ENCODE peak calls at places on chromosomes 11 and 22, in nine cellular contexts. One of them, this sample, is unnamed.
A peak's percentile ranks its signal among the peaks of the same experiment; 100 is the strongest.

GRCh38 chr11:62923634-62924411 is 2.7 kb upstream of the CHRM1 start:
- DNase-seq in BE2C: no peak
- DNase-seq in AG09319: no peak
- DNase-seq in dorsolateral prefrontal cortex: peak; percentile 43
- DNase-seq in kidney: peak; percentile 71
- DNase-seq in gastrocnemius medialis: no peak
- DNase-seq in lower leg skin: no peak
- DNase-seq in AG09309: no peak
- DNase-seq in right lobe of liver: no peak
- DNase-seq in this sample: no peak

GRCh38 chr22:19629331-19629719 is 85.0 kb upstream of the SEPTIN5 start:
- DNase-seq in AG09319: no peak
- DNase-seq in gastrocnemius medialis: no peak
- DNase-seq in lower leg skin: no peak
- DNase-seq in AG09309: no peak
- DNase-seq in BE2C: no peak
- DNase-seq in right lobe of liver: no peak
- DNase-seq in kidney: peak; percentile 34
- DNase-seq in dorsolateral prefrontal cortex: no peak
- DNase-seq in this sample: no peak

GRCh38 chr11:128506999-128507591 is 80.3 kb downstream of the ETS1 start:
- DNase-seq in BE2C: peak; percentile 63
- DNase-seq in lower leg skin: peak; percentile 89
- DNase-seq in gastrocnemius medialis: peak; percentile 76
- DNase-seq in AG09319: peak; percentile 92
- DNase-seq in dorsolateral prefrontal cortex: no peak
- DNase-seq in kidney: peak; percentile 93
- DNase-seq in right lobe of liver: peak; percentile 69
- DNase-seq in AG09309: peak; percentile 95
- DNase-seq in this sample: no peak

GRCh38 chr11:108221401-108221800 is 1.0 kb downstream of the NPAT start:
- DNase-seq in lower leg skin: no peak
- DNase-seq in AG09319: no peak
- DNase-seq in AG09309: peak; percentile 21
- DNase-seq in right lobe of liver: no peak
- DNase-seq in gastrocnemius medialis: no peak
- DNase-seq in kidney: no peak
- DNase-seq in dorsolateral prefrontal cortex: no peak
- DNase-seq in BE2C: no peak
- DNase-seq in this sample: no peak

GRCh38 chr11:45872513-45873356 is 12.7 kb upstream of the MAPK8IP1 start:
- DNase-seq in right lobe of liver: no peak
- DNase-seq in lower leg skin: no peak
- DNase-seq in BE2C: peak; percentile 78
- DNase-seq in kidney: no peak
- DNase-seq in AG09319: peak; percentile 20
- DNase-seq in gastrocnemius medialis: no peak
- DNase-seq in AG09309: peak; percentile 73
- DNase-seq in dorsolateral prefrontal cortex: peak; percentile 53
- DNase-seq in this sample: peak; percentile 53

GRCh38 chr11:59247535-59248227 is 35.0 kb upstream of the MPEG1 start:
- DNase-seq in kidney: no peak
- DNase-seq in AG09309: peak; percentile 13
- DNase-seq in right lobe of liver: no peak
- DNase-seq in dorsolateral prefrontal cortex: no peak
- DNase-seq in AG09319: peak; percentile 81
- DNase-seq in lower leg skin: peak; percentile 80
- DNase-seq in BE2C: no peak
- DNase-seq in gastrocnemius medialis: peak; percentile 25
- DNase-seq in this sample: no peak

GRCh38 chr11:62390237-62390636 is 28.6 kb upstream of the SCGB1A1 start:
- DNase-seq in AG09319: no peak
- DNase-seq in AG09309: no peak
- DNase-seq in lower leg skin: no peak
- DNase-seq in dorsolateral prefrontal cortex: no peak
- DNase-seq in BE2C: no peak
- DNase-seq in gastrocnemius medialis: no peak
- DNase-seq in right lobe of liver: no peak
- DNase-seq in kidney: no peak
- DNase-seq in this sample: no peak

GRCh38 chr22:45200862-45201511 is 37.3 kb downstream of the NUP50 start:
- DNase-seq in lower leg skin: no peak
- DNase-seq in right lobe of liver: no peak
- DNase-seq in kidney: no peak
- DNase-seq in BE2C: no peak
- DNase-seq in dorsolateral prefrontal cortex: no peak
- DNase-seq in AG09309: no peak
- DNase-seq in AG09319: no peak
- DNase-seq in gastrocnemius medialis: no peak
- DNase-seq in this sample: peak; percentile 77

GRCh38 chr22:17569971-17570511 is 6.7 kb downstream of the SLC25A18 start:
- DNase-seq in gastrocnemius medialis: peak; percentile 37
- DNase-seq in right lobe of liver: peak; percentile 68
- DNase-seq in lower leg skin: no peak
- DNase-seq in AG09319: no peak
- DNase-seq in BE2C: no peak
- DNase-seq in kidney: peak; percentile 82
- DNase-seq in AG09309: no peak
- DNase-seq in dorsolateral prefrontal cortex: no peak
- DNase-seq in this sample: no peak

GRCh38 chr11:110379261-110379660 is 50.5 kb upstream of the FDX1 start:
- DNase-seq in AG09309: no peak
- DNase-seq in dorsolateral prefrontal cortex: no peak
- DNase-seq in right lobe of liver: no peak
- DNase-seq in kidney: no peak
- DNase-seq in AG09319: no peak
- DNase-seq in gastrocnemius medialis: no peak
- DNase-seq in lower leg skin: no peak
- DNase-seq in BE2C: no peak
- DNase-seq in this sample: no peak

GRCh38 chr22:38706101-38706884 is 549 bp downstream of the GTPBP1 start:
- DNase-seq in dorsolateral prefrontal cortex: no peak
- DNase-seq in kidney: peak; percentile 91
- DNase-seq in gastrocnemius medialis: no peak
- DNase-seq in AG09309: no peak
- DNase-seq in AG09319: no peak
- DNase-seq in BE2C: peak; percentile 43
- DNase-seq in right lobe of liver: peak; percentile 71
- DNase-seq in lower leg skin: peak; percentile 32
- DNase-seq in this sample: no peak

GRCh38 chr22:39148727-39149535 is 3.5 kb downstream of the CBX7 start:
- DNase-seq in right lobe of liver: no peak
- DNase-seq in kidney: no peak
- DNase-seq in gastrocnemius medialis: no peak
- DNase-seq in dorsolateral prefrontal cortex: peak; percentile 59
- DNase-seq in AG09319: no peak
- DNase-seq in BE2C: peak; percentile 55
- DNase-seq in AG09309: no peak
- DNase-seq in lower leg skin: no peak
- DNase-seq in this sample: no peak

DNA sequence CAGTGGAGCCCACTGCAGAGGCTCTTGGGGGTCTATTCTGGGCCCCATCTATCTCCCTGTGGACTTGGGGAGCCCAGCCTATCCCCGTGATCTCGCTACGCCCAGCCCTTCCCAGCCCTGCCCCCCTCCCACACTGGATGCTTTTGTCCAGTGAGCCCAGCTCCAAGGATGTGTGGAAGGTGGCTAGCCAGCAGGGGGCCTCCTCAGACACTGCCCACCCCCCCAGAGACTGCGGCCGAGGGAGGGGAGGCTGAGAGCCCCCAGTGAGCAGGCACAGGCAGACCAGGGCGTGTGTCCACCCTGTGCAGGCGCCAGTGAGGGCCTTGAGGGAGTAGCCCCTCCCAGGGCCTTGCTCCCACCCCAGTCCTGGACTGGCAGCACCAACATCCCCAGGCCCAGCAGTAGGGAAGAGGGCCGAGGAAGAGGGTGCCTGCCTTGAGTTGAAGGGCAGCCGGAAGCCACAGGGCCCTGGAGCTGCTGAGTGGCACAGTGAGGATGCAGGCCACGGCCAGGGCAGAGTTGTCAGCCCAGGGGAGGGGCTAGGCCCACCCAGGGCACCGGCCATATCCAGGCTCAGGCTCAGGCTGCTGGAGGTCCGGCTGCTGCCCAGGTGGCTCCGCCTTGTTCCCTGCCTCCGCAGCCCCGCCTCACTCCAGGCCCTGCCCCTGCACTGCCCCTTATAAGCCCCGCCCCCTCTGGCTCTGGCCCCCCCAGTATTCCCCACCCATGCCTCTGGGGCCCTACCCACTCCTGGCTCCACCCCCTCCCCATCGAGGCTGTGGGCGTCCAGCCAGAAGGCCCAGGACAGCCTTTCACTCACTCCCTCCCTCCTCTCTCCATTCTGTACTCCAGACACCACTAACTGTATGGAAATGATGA is 28.0 kb downstream of the MOB2 start:
- DNase-seq in lower leg skin: no peak
- DNase-seq in BE2C: peak; percentile 71
- DNase-seq in right lobe of liver: no peak
- DNase-seq in AG09319: no peak
- DNase-seq in kidney: peak; percentile 93
- DNase-seq in dorsolateral prefrontal cortex: no peak
- DNase-seq in gastrocnemius medialis: no peak
- DNase-seq in AG09309: no peak
- DNase-seq in this sample: no peak
- TF ChIP-seq CTCF in lower leg skin: no peak
- TF ChIP-seq CTCF in BE2C: no peak
- TF ChIP-seq CTCF in right lobe of liver: peak; percentile 21
- TF ChIP-seq CTCF in AG09319: no peak
- TF ChIP-seq CTCF in kidney: no peak
- TF ChIP-seq CTCF in dorsolateral prefrontal cortex: no peak
- TF ChIP-seq CTCF in gastrocnemius medialis: no peak
- TF ChIP-seq CTCF in AG09309: peak; percentile 39
- TF ChIP-seq CTCF in this sample: peak; percentile 64

GRCh38 chr11:117906710-117907109 is 22.5 kb downstream of the TMPRSS13 start:
- DNase-seq in AG09309: no peak
- DNase-seq in lower leg skin: no peak
- DNase-seq in dorsolateral prefrontal cortex: no peak
- DNase-seq in AG09319: no peak
- DNase-seq in BE2C: no peak
- DNase-seq in kidney: no peak
- DNase-seq in gastrocnemius medialis: no peak
- DNase-seq in right lobe of liver: no peak
- DNase-seq in this sample: no peak

GRCh38 chr11:117909611-117910382 is 19.4 kb downstream of the TMPRSS13 start:
- DNase-seq in AG09319: no peak
- DNase-seq in AG09309: no peak
- DNase-seq in BE2C: no peak
- DNase-seq in kidney: no peak
- DNase-seq in lower leg skin: no peak
- DNase-seq in right lobe of liver: peak; percentile 39
- DNase-seq in dorsolateral prefrontal cortex: no peak
- DNase-seq in gastrocnemius medialis: no peak
- DNase-seq in this sample: no peak

GRCh38 chr11:117907276-117908110 is 21.7 kb downstream of the TMPRSS13 start:
- DNase-seq in dorsolateral prefrontal cortex: peak; percentile 63
- DNase-seq in gastrocnemius medialis: peak; percentile 49
- DNase-seq in AG09309: peak; percentile 16
- DNase-seq in kidney: peak; percentile 96
- DNase-seq in lower leg skin: peak; percentile 87
- DNase-seq in BE2C: peak; percentile 97
- DNase-seq in AG09319: peak; percentile 59
- DNase-seq in right lobe of liver: peak; percentile 59
- DNase-seq in this sample: no peak

GRCh38 chr11:117908959-117909610 is 20.1 kb downstream of the TMPRSS13 start:
- DNase-seq in lower leg skin: no peak
- DNase-seq in dorsolateral prefrontal cortex: no peak
- DNase-seq in AG09319: no peak
- DNase-seq in AG09309: no peak
- DNase-seq in gastrocnemius medialis: no peak
- DNase-seq in right lobe of liver: peak; percentile 9
- DNase-seq in BE2C: peak; percentile 68
- DNase-seq in kidney: no peak
- DNase-seq in this sample: no peak

GRCh38 chr11:117908261-117908895 is 20.8 kb downstream of the TMPRSS13 start:
- DNase-seq in gastrocnemius medialis: no peak
- DNase-seq in lower leg skin: no peak
- DNase-seq in AG09319: no peak
- DNase-seq in AG09309: no peak
- DNase-seq in dorsolateral prefrontal cortex: no peak
- DNase-seq in BE2C: no peak
- DNase-seq in right lobe of liver: peak; percentile 38
- DNase-seq in kidney: no peak
- DNase-seq in this sample: no peak
- TF ChIP-seq CTCF in gastrocnemius medialis: no peak
- TF ChIP-seq CTCF in lower leg skin: no peak
- TF ChIP-seq CTCF in AG09319: no peak
- TF ChIP-seq CTCF in AG09309: no peak
- TF ChIP-seq CTCF in dorsolateral prefrontal cortex: no peak
- TF ChIP-seq CTCF in BE2C: peak; percentile 4
- TF ChIP-seq CTCF in right lobe of liver: no peak
- TF ChIP-seq CTCF in kidney: no peak
- TF ChIP-seq CTCF in this sample: no peak

GRCh38 chr11:35412285-35412684 is 7.1 kb downstream of the SLC1A2 start:
- DNase-seq in AG09319: no peak
- DNase-seq in AG09309: no peak
- DNase-seq in dorsolateral prefrontal cortex: no peak
- DNase-seq in kidney: no peak
- DNase-seq in right lobe of liver: no peak
- DNase-seq in gastrocnemius medialis: no peak
- DNase-seq in lower leg skin: no peak
- DNase-seq in BE2C: no peak
- DNase-seq in this sample: no peak
- TF ChIP-seq CTCF in AG09319: peak; percentile 44
- TF ChIP-seq CTCF in AG09309: peak; percentile 60
- TF ChIP-seq CTCF in dorsolateral prefrontal cortex: peak; percentile 41
- TF ChIP-seq CTCF in kidney: peak; percentile 4
- TF ChIP-seq CTCF in right lobe of liver: peak; percentile 44
- TF ChIP-seq CTCF in gastrocnemius medialis: no peak
- TF ChIP-seq CTCF in lower leg skin: no peak
- TF ChIP-seq CTCF in BE2C: peak; percentile 56
- TF ChIP-seq CTCF in this sample: peak; percentile 83

GRCh38 chr11:67502328-67502979 is 2.7 kb downstream of the PITPNM1 start:
- DNase-seq in lower leg skin: no peak
- DNase-seq in gastrocnemius medialis: no peak
- DNase-seq in AG09309: no peak
- DNase-seq in BE2C: no peak
- DNase-seq in right lobe of liver: no peak
- DNase-seq in AG09319: no peak
- DNase-seq in kidney: no peak
- DNase-seq in dorsolateral prefrontal cortex: no peak
- DNase-seq in this sample: peak; percentile 92

GRCh38 chr11:67504950-67505561 is at the start of gene PITPNM1:
- DNase-seq in AG09309: no peak
- DNase-seq in kidney: peak; percentile 94
- DNase-seq in dorsolateral prefrontal cortex: no peak
- DNase-seq in BE2C: peak; percentile 62
- DNase-seq in gastrocnemius medialis: no peak
- DNase-seq in lower leg skin: no peak
- DNase-seq in AG09319: no peak
- DNase-seq in right lobe of liver: peak; percentile 85
- DNase-seq in this sample: no peak

GRCh38 chr11:67504023-67504949 is 877 bp downstream of the PITPNM1 start:
- DNase-seq in AG09319: no peak
- DNase-seq in gastrocnemius medialis: no peak
- DNase-seq in lower leg skin: no peak
- DNase-seq in kidney: peak; percentile 83
- DNase-seq in right lobe of liver: no peak
- DNase-seq in BE2C: peak; percentile 38
- DNase-seq in AG09309: no peak
- DNase-seq in dorsolateral prefrontal cortex: no peak
- DNase-seq in this sample: peak; percentile 85

GRCh38 chr11:67501854-67502253 is 3.3 kb downstream of the PITPNM1 start:
- DNase-seq in AG09309: no peak
- DNase-seq in right lobe of liver: no peak
- DNase-seq in gastrocnemius medialis: no peak
- DNase-seq in kidney: peak; percentile 79
- DNase-seq in lower leg skin: no peak
- DNase-seq in dorsolateral prefrontal cortex: no peak
- DNase-seq in AG09319: no peak
- DNase-seq in BE2C: no peak
- DNase-seq in this sample: peak; percentile 79

GRCh38 chr11:67503119-67504022 is 1.8 kb downstream of the PITPNM1 start:
- DNase-seq in kidney: peak; percentile 79
- DNase-seq in BE2C: no peak
- DNase-seq in gastrocnemius medialis: no peak
- DNase-seq in AG09309: no peak
- DNase-seq in AG09319: no peak
- DNase-seq in dorsolateral prefrontal cortex: no peak
- DNase-seq in lower leg skin: no peak
- DNase-seq in right lobe of liver: no peak
- DNase-seq in this sample: peak; percentile 82
- TF ChIP-seq CTCF in kidney: no peak
- TF ChIP-seq CTCF in BE2C: no peak
- TF ChIP-seq CTCF in gastrocnemius medialis: no peak
- TF ChIP-seq CTCF in AG09309: no peak
- TF ChIP-seq CTCF in AG09319: no peak
- TF ChIP-seq CTCF in dorsolateral prefrontal cortex: no peak
- TF ChIP-seq CTCF in lower leg skin: no peak
- TF ChIP-seq CTCF in right lobe of liver: no peak
- TF ChIP-seq CTCF in this sample: no peak

This sample was measured in chondrocyte.